ENCODE peak calls at places on chromosomes 1 and 21, in ten cellular contexts. J is A549, I is testis, X is sigmoid colon, K is Peyer's patch, U is erythroblast, N is H1, B is transverse colon, Z is NB4, V is endothelial cell of umbilical vein. O is an unnamed sample.

GRCh38 chr1:81304187-81304586 is 496.5 kb upstream of the ADGRL2 start:
- DNase-seq in J (no peak), I (no peak), X (no peak), K (no peak), U (no peak), N (no peak), B (no peak), Z (no peak), V (no peak), O (peak; percentile 12)

GRCh38 chr1:198169704-198170103 is 12.9 kb downstream of the NEK7 start:
- DNase-seq in J (no peak), I (no peak), X (no peak), K (no peak), U (no peak), N (no peak), B (no peak), Z (no peak), V (peak; percentile 92), O (no peak)

GRCh38 chr1:195462646-195463045 is 1145.6 kb downstream of the KCNT2 start:
- DNase-seq in J (no peak), I (no peak), X (no peak), K (no peak), U (no peak), N (no peak), B (no peak), Z (no peak), V (no peak), O (no peak)

GRCh38 chr21:38165466-38166213 is 91.2 kb upstream of the KCNJ15 start:
- DNase-seq in J (no peak), I (no peak), X (no peak), K (no peak), U (no peak), N (no peak), B (no peak), Z (no peak), V (peak; percentile 26), O (no peak)

GRCh38 chr1:63641615-63642014 is 48.4 kb downstream of the PGM1 start:
- DNase-seq in J (no peak), I (no peak), X (no peak), K (no peak), U (no peak), N (no peak), B (no peak), Z (no peak), V (no peak), O (no peak)

GRCh38 chr1:84582802-84583587 is 8.8 kb upstream of the CTBS start:
- DNase-seq in J (no peak), I (no peak), X (no peak), K (no peak), U (peak; percentile 20), N (no peak), B (no peak), Z (no peak), V (peak; percentile 68), O (no peak)

GRCh38 chr1:232585486-232585885 is 44.4 kb downstream of the SIPA1L2 start:
- DNase-seq in J (no peak), I (no peak), X (no peak), K (no peak), U (no peak), N (no peak), B (no peak), Z (no peak), V (no peak), O (no peak)

GRCh38 chr1:228903573-228904122 is 168.4 kb downstream of the RHOU start:
- DNase-seq in J (no peak), I (no peak), X (no peak), K (no peak), U (no peak), N (no peak), B (no peak), Z (no peak), V (peak; percentile 30), O (no peak)

GRCh38 chr1:174352117-174352516 is 95.6 kb upstream of the GPR52 start:
- DNase-seq in J (no peak), I (no peak), X (no peak), K (no peak), U (no peak), N (no peak), B (no peak), Z (no peak), V (no peak), O (no peak)

GRCh38 chr1:183783896-183784637 is 20.9 kb upstream of the RGL1 start:
- DNase-seq in J (no peak), I (peak; percentile 64), X (peak; percentile 90), K (no peak), U (no peak), N (no peak), B (peak; percentile 14), Z (no peak), V (peak; percentile 90), O (peak; percentile 16)

GRCh38 chr1:178683304-178683703 is 41.7 kb upstream of the RALGPS2 start:
- DNase-seq in J (no peak), I (no peak), X (no peak), K (no peak), U (no peak), N (no peak), B (no peak), Z (no peak), V (no peak), O (no peak)

GRCh38 chr1:212915245-212916091 is 34.9 kb upstream of the VASH2 start:
- DNase-seq in J (peak; percentile 96), I (peak; percentile 60), X (peak; percentile 81), K (no peak), U (no peak), N (no peak), B (no peak), Z (peak; percentile 43), V (peak; percentile 56), O (no peak)

GRCh38 chr1:218933526-218933925 is 240.2 kb upstream of the LYPLAL1 start:
- DNase-seq in J (no peak), I (no peak), X (no peak), K (no peak), U (no peak), N (no peak), B (no peak), Z (no peak), V (no peak), O (no peak)

GRCh38 chr1:162230096-162230495 is 146.6 kb downstream of the SPATA46 start:
- DNase-seq in J (peak; percentile 9), I (no peak), X (no peak), K (no peak), U (no peak), N (peak; percentile 41), B (peak; percentile 22), Z (no peak), V (peak; percentile 72), O (peak; percentile 38)

GRCh38 chr1:191851799-191852595 is 306.3 kb upstream of the RGS18 start:
- DNase-seq in J (no peak), I (no peak), X (no peak), K (no peak), U (peak; percentile 76), N (no peak), B (no peak), Z (no peak), V (no peak), O (no peak)

GRCh38 chr1:15323351-15323988 is 76.4 kb downstream of the FHAD1 start:
- DNase-seq in J (peak; percentile 83), I (peak; percentile 91), X (peak; percentile 90), K (peak; percentile 79), U (peak; percentile 66), N (peak; percentile 34), B (peak; percentile 82), Z (peak; percentile 81), V (peak; percentile 73), O (peak; percentile 30)
- TF ChIP-seq POLR2A in J (no peak), I (no peak), X (no peak), K (no peak), U (no peak), N (no peak), B (no peak), Z (no peak), V (no peak), O (no peak)

DNA sequence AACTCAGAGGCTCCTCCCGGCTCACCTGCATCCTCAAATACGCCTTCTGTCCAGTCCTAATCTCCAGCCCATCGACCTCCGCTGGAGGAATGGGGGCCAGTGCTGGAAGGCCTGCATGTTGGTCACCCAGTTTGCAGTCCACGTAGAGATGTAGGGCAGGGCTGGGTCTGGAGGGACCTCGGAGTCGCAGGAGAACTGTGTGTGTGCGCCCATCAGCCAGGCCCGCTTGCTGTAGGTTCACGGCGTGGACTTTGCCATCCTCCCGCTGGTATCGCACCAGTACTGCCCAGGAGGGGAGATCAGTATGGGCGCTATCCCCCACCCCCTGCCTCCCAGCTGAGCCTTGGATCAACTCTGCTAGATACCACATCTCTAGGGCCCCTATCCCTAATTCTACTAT is 2.7 kb downstream of the THBS3 start:
- DNase-seq in J (no peak), I (no peak), X (no peak), K (no peak), U (no peak), N (no peak), B (no peak), Z (no peak), V (no peak), O (no peak)
- TF ChIP-seq POLR2A in J (no peak), I (no peak), X (no peak), K (no peak), U (peak; percentile 11), N (peak; percentile 66), B (no peak), Z (no peak), V (no peak), O (no peak)

DNA sequence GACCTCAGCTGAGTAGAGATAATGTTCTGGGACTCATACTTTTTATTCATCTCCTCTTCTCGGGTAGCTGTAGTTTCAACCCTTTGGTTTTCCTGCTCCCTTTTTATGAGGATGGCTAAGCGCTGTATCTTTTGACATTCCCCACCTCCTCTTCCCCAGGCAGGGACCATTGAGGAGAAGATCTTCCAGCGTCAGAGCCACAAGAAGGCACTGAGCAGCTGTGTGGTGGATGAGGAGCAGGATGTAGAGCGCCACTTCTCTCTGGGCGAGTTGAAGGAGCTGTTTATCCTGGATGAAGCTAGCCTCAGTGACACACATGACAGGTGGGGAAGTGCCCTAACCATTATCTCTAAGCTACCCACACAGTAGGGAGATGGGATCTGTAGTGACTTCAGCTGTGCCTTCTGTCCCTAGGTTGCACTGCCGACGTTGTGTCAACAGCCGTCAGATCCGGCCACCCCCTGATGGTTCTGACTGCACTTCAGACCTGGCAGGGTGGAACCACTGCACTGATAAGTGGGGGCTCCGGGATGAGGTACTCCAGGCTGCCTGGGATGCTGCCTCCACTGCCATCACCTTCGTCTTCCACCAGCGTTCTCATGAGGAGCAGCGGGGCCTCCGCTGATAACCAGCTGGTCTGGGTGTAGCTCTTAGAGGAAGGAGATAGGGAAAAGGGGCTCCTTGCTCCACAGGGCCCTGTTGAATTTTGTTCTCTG is 25.6 kb downstream of the LRRC41 start:
- DNase-seq in J (no peak), I (no peak), X (no peak), K (no peak), U (peak; percentile 77), N (no peak), B (no peak), Z (no peak), V (no peak), O (no peak)
- TF ChIP-seq POLR2A in J (no peak), I (no peak), X (no peak), K (no peak), U (no peak), N (no peak), B (no peak), Z (no peak), V (no peak), O (no peak)

DNA sequence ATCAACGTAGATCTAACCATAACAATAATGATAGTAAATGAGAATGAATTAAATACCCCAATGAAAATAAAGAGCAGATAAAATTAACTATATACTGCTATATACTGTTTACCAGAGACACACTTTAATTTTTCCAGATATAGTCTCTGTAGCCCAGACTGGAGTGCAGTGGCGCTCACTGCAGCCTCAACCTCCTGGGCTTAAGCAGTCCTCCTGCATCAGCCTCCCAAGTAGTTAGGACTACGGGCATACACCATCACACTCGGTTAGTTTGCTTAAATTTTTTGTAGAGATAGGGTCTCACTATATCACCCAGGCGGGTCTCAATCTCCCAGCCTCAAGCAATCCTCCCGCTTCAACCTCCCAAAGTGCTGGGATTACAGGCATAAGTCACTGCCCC is 37.2 kb downstream of the TRIM33 start:
- DNase-seq in J (no peak), I (no peak), X (no peak), K (no peak), U (no peak), N (no peak), B (no peak), Z (no peak), V (no peak), O (no peak)
- TF ChIP-seq POLR2A in J (no peak), I (no peak), X (no peak), K (no peak), U (no peak), N (no peak), B (no peak), Z (no peak), V (no peak), O (no peak)

O was measured in H54.